ENCODE peak calls at places on chromosome X, in five cellular contexts. V is Peyer's patch, Y is H54, W is lower leg skin, X is right lobe of liver. R is an unnamed sample.

GRCh38 chrX:102697506-102697905 is 14.7 kb upstream of the GPRASP2 start:
- DNase-seq in X (no peak), V (no peak), Y (no peak), W (no peak), R (no peak)

GRCh38 chrX:139933904-139934303 is 1.1 kb upstream of the ATP11C start:
- DNase-seq in Y (no peak), V (peak; percentile 65), W (no peak), X (peak; percentile 58), R (no peak)

GRCh38 chrX:151151668-151152267 is 24.6 kb upstream of the GPR50 start:
- DNase-seq in V (peak; percentile 65), W (no peak), X (no peak), Y (no peak), R (no peak)

GRCh38 chrX:103149652-103150051 is 56.7 kb upstream of the NXF3 start:
- DNase-seq in V (no peak), W (no peak), Y (no peak), X (no peak), R (no peak)

GRCh38 chrX:131789664-131790063 is 233.4 kb upstream of the STK26 start:
- DNase-seq in X (no peak), Y (no peak), W (no peak), V (no peak), R (no peak)

GRCh38 chrX:135087867-135088266 is 32.5 kb downstream of the ETDB start:
- DNase-seq in X (no peak), V (no peak), W (no peak), Y (no peak), R (no peak)

GRCh38 chrX:129641941-129642340 is 12.8 kb downstream of the APLN start:
- DNase-seq in Y (no peak), X (no peak), V (no peak), W (no peak), R (no peak)

GRCh38 chrX:73239242-73239641 is 24.6 kb upstream of the NAP1L2 start:
- DNase-seq in V (no peak), Y (no peak), X (no peak), W (no peak), R (no peak)

GRCh38 chrX:69539437-69539836 is 35.3 kb downstream of the NALF2 start:
- DNase-seq in V (no peak), Y (no peak), X (no peak), W (peak; percentile 10), R (no peak)

GRCh38 chrX:23883737-23884354 is 23.9 kb downstream of the APOO start:
- DNase-seq in W (peak; percentile 63), X (no peak), Y (peak; percentile 26), V (no peak), R (no peak)

DNA sequence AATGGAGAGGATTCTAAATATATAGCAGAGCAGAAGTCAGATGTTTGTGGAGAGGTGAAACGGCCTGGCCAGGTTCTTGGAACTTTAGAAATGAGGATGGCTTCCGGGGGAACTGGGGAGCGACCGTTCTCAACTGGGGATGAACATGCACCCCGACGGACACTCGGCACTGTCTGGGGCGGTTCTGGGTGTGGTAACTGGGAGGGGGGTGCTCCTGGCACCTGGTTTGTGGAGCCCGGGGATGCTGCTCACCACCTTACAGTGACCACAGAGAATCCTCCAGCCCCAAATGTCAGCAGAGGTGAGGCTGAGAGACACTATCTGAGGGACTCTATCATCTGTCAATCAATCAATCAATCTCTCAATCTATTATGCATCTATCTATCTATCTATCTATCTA is 69.0 kb upstream of the PPP2R3B start:
- DNase-seq in V (no peak), X (no peak), W (peak; percentile 58), Y (no peak), R (no peak)
- TF ChIP-seq POLR2A in V (no peak), X (no peak), W (no peak), Y (no peak), R (no peak)

GRCh38 chrX:77910108-77910840 is at the start of gene ATP7A:
- DNase-seq in Y (peak; percentile 58), X (peak; percentile 92), V (peak; percentile 95), W (peak; percentile 96), R (peak; percentile 83)
- TF ChIP-seq POLR2A in Y (peak; percentile 29), X (peak; percentile 28), V (no peak), W (no peak), R (no peak)

DNA sequence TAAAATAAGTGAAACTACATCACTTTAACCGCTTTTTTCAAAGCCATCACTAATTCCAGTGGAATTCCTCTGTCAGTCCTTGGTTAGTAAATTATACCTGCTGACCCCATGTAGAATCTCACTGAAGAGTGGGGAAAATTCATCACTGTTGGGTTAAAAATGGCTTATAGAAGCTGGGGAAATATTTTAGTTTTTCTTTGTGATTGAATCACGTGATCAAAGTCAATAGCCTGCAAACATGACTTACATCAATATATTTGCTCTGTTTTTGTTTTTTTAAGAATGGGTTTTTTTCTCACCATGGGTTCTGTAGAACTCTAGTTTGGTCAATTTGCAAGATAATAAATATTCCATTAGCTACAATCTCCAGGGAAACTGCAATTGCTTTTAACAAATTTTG is 445.2 kb upstream of the FAM47C start:
- DNase-seq in X (no peak), Y (no peak), V (no peak), W (no peak), R (no peak)
- TF ChIP-seq POLR2A in X (no peak), Y (no peak), V (no peak), W (no peak), R (no peak)

GRCh38 chrX:47129879-47130358 is 14.6 kb downstream of the NDUFB11 start:
- DNase-seq in Y (no peak), W (no peak), V (no peak), X (no peak), R (no peak)

GRCh38 chrX:47133493-47133892 is 11.0 kb downstream of the NDUFB11 start:
- DNase-seq in W (no peak), V (no peak), X (no peak), Y (no peak), R (no peak)

GRCh38 chrX:47129157-47129878 is 15.2 kb downstream of the NDUFB11 start:
- DNase-seq in W (peak; percentile 97), Y (peak; percentile 12), X (peak; percentile 85), V (peak; percentile 96), R (peak; percentile 93)
- TF ChIP-seq POLR2A in W (no peak), Y (peak; percentile 40), X (peak; percentile 14), V (peak; percentile 11), R (peak; percentile 39)

GRCh38 chrX:47571896-47572295 is 10.3 kb upstream of the TIMP1 start:
- DNase-seq in Y (no peak), V (no peak), W (peak; percentile 63), X (no peak), R (no peak)
- TF ChIP-seq POLR2A in Y (no peak), V (no peak), W (no peak), X (no peak), R (no peak)

GRCh38 chrX:86146102-86146501 is 2.1 kb upstream of the DACH2 start:
- DNase-seq in Y (no peak), V (no peak), X (no peak), W (no peak), R (no peak)
- TF ChIP-seq POLR2A in Y (no peak), V (no peak), X (no peak), W (no peak), R (no peak)

GRCh38 chrX:118973389-118974087 is 880 bp upstream of the LONRF3 start:
- DNase-seq in V (no peak), W (peak; percentile 88), Y (no peak), X (peak; percentile 51), R (no peak)

GRCh38 chrX:118976599-118977340 is 2.4 kb downstream of the LONRF3 start:
- DNase-seq in W (peak; percentile 89), V (peak; percentile 73), Y (peak; percentile 76), X (peak; percentile 81), R (peak; percentile 53)

GRCh38 chrX:118974088-118974907 is at the start of gene LONRF3:
- DNase-seq in W (peak; percentile 97), X (peak; percentile 84), Y (no peak), V (peak; percentile 91), R (peak; percentile 75)

GRCh38 chrX:118975831-118976598 is 1.6 kb downstream of the LONRF3 start:
- DNase-seq in W (peak; percentile 97), Y (peak; percentile 74), V (peak; percentile 82), X (peak; percentile 87), R (peak; percentile 56)

GRCh38 chrX:118974908-118975671 is 672 bp downstream of the LONRF3 start:
- DNase-seq in X (peak; percentile 73), W (peak; percentile 86), Y (no peak), V (peak; percentile 68), R (no peak)
- TF ChIP-seq POLR2A in X (peak; percentile 31), W (no peak), Y (no peak), V (no peak), R (no peak)

GRCh38 chrX:80471582-80471981 is 51.3 kb downstream of the TENT5D start:
- DNase-seq in X (no peak), V (no peak), Y (no peak), W (no peak), R (no peak)
- TF ChIP-seq POLR2A in X (no peak), V (no peak), Y (no peak), W (no peak), R (no peak)

DNA sequence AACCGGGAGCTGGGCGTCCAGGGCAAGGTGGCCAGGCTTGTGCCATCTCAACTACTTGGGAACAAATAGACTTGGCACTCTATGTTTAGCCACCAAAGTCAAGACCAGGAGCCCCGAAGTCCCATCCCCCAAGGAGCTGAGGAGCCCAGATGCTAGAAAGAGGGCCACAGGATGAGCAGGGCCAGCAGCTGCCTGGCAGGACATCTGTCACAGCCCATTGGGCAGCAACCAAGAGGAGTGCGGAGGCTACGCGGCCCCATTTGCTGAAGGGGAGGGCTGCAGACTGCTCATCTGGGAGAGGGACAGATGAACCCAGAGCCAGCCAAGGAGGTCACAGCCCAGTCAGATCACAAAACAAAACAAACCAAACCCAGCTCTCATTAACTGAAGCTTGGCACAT is 22.9 kb upstream of the SOWAHD start:
- DNase-seq in W (no peak), V (no peak), Y (no peak), X (no peak), R (no peak)
- TF ChIP-seq POLR2A in W (no peak), V (no peak), Y (no peak), X (no peak), R (no peak)

DNA sequence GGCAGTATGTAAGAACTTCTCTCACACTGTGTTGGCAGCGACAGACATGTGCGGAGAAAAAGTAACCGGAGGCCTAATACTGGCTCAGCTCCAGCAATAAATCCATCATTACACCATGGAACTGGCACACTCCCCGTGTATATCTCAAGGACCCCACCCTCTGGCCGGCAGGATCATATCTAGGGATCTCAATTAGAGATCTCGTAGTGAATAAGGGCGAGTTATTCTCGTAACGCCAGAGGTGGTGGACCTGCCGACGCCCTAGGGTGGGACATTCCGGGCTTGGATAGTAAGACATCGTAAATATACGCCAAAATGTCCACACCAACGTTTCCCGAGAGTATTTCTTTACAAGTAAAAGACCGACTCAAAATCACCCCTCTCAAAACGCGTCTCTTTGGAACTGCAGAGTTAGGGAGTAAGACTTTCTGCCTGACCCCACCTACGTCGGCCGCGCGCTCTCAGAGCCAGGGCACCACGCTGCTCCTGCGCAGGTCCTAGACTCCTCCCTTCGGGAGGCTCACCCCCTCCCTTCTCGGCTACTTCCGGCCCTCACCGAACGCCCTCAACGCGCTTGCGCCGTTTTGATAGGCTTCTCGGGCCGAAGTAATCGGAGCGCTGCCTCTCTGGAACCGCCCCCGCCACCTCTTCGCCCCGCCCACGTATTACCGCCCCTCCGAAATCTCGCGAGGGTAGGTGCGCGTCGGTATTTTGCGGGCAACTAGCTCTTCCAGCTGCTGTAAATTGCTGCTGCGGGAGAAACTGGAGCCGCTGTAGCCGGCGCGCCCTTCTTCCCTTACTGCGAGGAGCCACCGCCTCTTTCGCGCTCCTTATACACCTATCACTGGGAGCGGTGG is at the start of gene WDR44:
- DNase-seq in X (peak; percentile 97), W (peak; percentile 98), V (peak; percentile 96), Y (peak; percentile 61), R (peak; percentile 90)
- TF ChIP-seq POLR2A in X (peak; percentile 84), W (no peak), V (peak; percentile 65), Y (peak; percentile 47), R (peak; percentile 39)

R was measured in breast epithelium.